ENCODE peak calls at places on chromosomes 7 and 10, in seven cellular contexts. One of them, this sample, is unnamed.

GRCh38 chr10:32981760-32982159 is 23.7 kb upstream of the ITGB1 start:
- DNase-seq in kidney epithelial cell: no peak
- DNase-seq in stomach: peak; percentile 50
- DNase-seq in NCI-H345: no peak
- DNase-seq in HTR-8/SVneo: no peak
- DNase-seq in M059J: peak; percentile 64
- DNase-seq in NCI-H460: no peak
- DNase-seq in this sample: no peak

GRCh38 chr10:132813001-132813401 is 27.1 kb upstream of the NKX6-2 start:
- DNase-seq in kidney epithelial cell: no peak
- DNase-seq in stomach: no peak
- DNase-seq in NCI-H345: no peak
- DNase-seq in HTR-8/SVneo: no peak
- DNase-seq in M059J: no peak
- DNase-seq in NCI-H460: no peak
- DNase-seq in this sample: no peak

GRCh38 chr7:91880016-91880412 is 488 bp downstream of the MTERF1 start:
- DNase-seq in kidney epithelial cell: no peak
- DNase-seq in stomach: no peak
- DNase-seq in NCI-H345: no peak
- DNase-seq in HTR-8/SVneo: no peak
- DNase-seq in M059J: peak; percentile 12
- DNase-seq in NCI-H460: no peak
- DNase-seq in this sample: no peak

GRCh38 chr10:33055636-33056035 is 97.6 kb upstream of the ITGB1 start:
- DNase-seq in kidney epithelial cell: no peak
- DNase-seq in stomach: no peak
- DNase-seq in NCI-H345: no peak
- DNase-seq in HTR-8/SVneo: no peak
- DNase-seq in M059J: peak; percentile 29
- DNase-seq in NCI-H460: no peak
- DNase-seq in this sample: no peak

GRCh38 chr7:67937717-67938191 is 941.1 kb downstream of the TYW1 start:
- DNase-seq in kidney epithelial cell: peak; percentile 72
- DNase-seq in stomach: no peak
- DNase-seq in NCI-H345: no peak
- DNase-seq in HTR-8/SVneo: peak; percentile 32
- DNase-seq in M059J: peak; percentile 94
- DNase-seq in NCI-H460: peak; percentile 91
- DNase-seq in this sample: no peak

GRCh38 chr10:69861251-69862240 is 59.8 kb downstream of the COL13A1 start:
- DNase-seq in kidney epithelial cell: peak; percentile 63
- DNase-seq in stomach: no peak
- DNase-seq in NCI-H345: no peak
- DNase-seq in HTR-8/SVneo: peak; percentile 73
- DNase-seq in M059J: peak; percentile 92
- DNase-seq in NCI-H460: peak; percentile 26
- DNase-seq in this sample: no peak

GRCh38 chr7:6700793-6701192 is 6.0 kb downstream of the ZNF12 start:
- DNase-seq in kidney epithelial cell: no peak
- DNase-seq in stomach: no peak
- DNase-seq in NCI-H345: no peak
- DNase-seq in HTR-8/SVneo: no peak
- DNase-seq in M059J: no peak
- DNase-seq in NCI-H460: no peak
- DNase-seq in this sample: no peak

GRCh38 chr10:5818048-5818331 is 4.8 kb upstream of the GDI2 start:
- DNase-seq in kidney epithelial cell: no peak
- DNase-seq in stomach: no peak
- DNase-seq in NCI-H345: no peak
- DNase-seq in HTR-8/SVneo: no peak
- DNase-seq in M059J: no peak
- DNase-seq in NCI-H460: no peak
- DNase-seq in this sample: no peak

GRCh38 chr10:35635576-35635975 is 6.5 kb downstream of the FZD8 start:
- DNase-seq in kidney epithelial cell: no peak
- DNase-seq in stomach: no peak
- DNase-seq in NCI-H345: peak; percentile 59
- DNase-seq in HTR-8/SVneo: peak; percentile 70
- DNase-seq in M059J: peak; percentile 61
- DNase-seq in NCI-H460: peak; percentile 71
- DNase-seq in this sample: peak; percentile 25

GRCh38 chr7:144835166-144835611 is 664 bp downstream of the TPK1 start:
- DNase-seq in kidney epithelial cell: no peak
- DNase-seq in stomach: peak; percentile 35
- DNase-seq in NCI-H345: peak; percentile 58
- DNase-seq in HTR-8/SVneo: no peak
- DNase-seq in M059J: peak; percentile 34
- DNase-seq in NCI-H460: peak; percentile 53
- DNase-seq in this sample: no peak

GRCh38 chr7:13028731-13029099 is 341.3 kb downstream of the ARL4A start:
- DNase-seq in kidney epithelial cell: no peak
- DNase-seq in stomach: no peak
- DNase-seq in NCI-H345: no peak
- DNase-seq in HTR-8/SVneo: no peak
- DNase-seq in M059J: no peak
- DNase-seq in NCI-H460: no peak
- DNase-seq in this sample: no peak

GRCh38 chr7:17492437-17492836 is 194.0 kb downstream of the AHR start:
- DNase-seq in kidney epithelial cell: no peak
- DNase-seq in stomach: no peak
- DNase-seq in NCI-H345: no peak
- DNase-seq in HTR-8/SVneo: no peak
- DNase-seq in M059J: no peak
- DNase-seq in NCI-H460: no peak
- DNase-seq in this sample: no peak

GRCh38 chr7:151017953-151018420 is 6.3 kb downstream of the ATG9B start:
- DNase-seq in kidney epithelial cell: no peak
- DNase-seq in stomach: peak; percentile 70
- DNase-seq in NCI-H345: peak; percentile 49
- DNase-seq in HTR-8/SVneo: peak; percentile 63
- DNase-seq in M059J: no peak
- DNase-seq in NCI-H460: peak; percentile 31
- DNase-seq in this sample: no peak

GRCh38 chr10:81696609-81697388 is 178.2 kb upstream of the NRG3 start:
- DNase-seq in kidney epithelial cell: no peak
- DNase-seq in stomach: no peak
- DNase-seq in NCI-H345: no peak
- DNase-seq in HTR-8/SVneo: no peak
- DNase-seq in M059J: no peak
- DNase-seq in NCI-H460: no peak
- DNase-seq in this sample: no peak

GRCh38 chr10:89555688-89556445 is 20.5 kb upstream of the SLC16A12 start:
- DNase-seq in kidney epithelial cell: no peak
- DNase-seq in stomach: no peak
- DNase-seq in NCI-H345: no peak
- DNase-seq in HTR-8/SVneo: no peak
- DNase-seq in M059J: peak; percentile 57
- DNase-seq in NCI-H460: no peak
- DNase-seq in this sample: no peak

GRCh38 chr7:27239780-27240731 is 2.5 kb upstream of the EVX1 start:
- DNase-seq in kidney epithelial cell: no peak
- DNase-seq in stomach: no peak
- DNase-seq in NCI-H345: no peak
- DNase-seq in HTR-8/SVneo: no peak
- DNase-seq in M059J: no peak
- DNase-seq in NCI-H460: no peak
- DNase-seq in this sample: no peak

GRCh38 chr10:79260803-79261740 is 86.2 kb upstream of the PPIF start:
- DNase-seq in kidney epithelial cell: no peak
- DNase-seq in stomach: peak; percentile 43
- DNase-seq in NCI-H345: peak; percentile 61
- DNase-seq in HTR-8/SVneo: no peak
- DNase-seq in M059J: no peak
- DNase-seq in NCI-H460: no peak
- DNase-seq in this sample: no peak

GRCh38 chr10:61733358-61733940 is 70.7 kb downstream of the CABCOCO1 start:
- DNase-seq in kidney epithelial cell: no peak
- DNase-seq in stomach: no peak
- DNase-seq in NCI-H345: peak; percentile 35
- DNase-seq in HTR-8/SVneo: peak; percentile 31
- DNase-seq in M059J: peak; percentile 65
- DNase-seq in NCI-H460: peak; percentile 54
- DNase-seq in this sample: no peak

GRCh38 chr7:75649462-75649861 is 89.3 kb downstream of the HIP1 start:
- DNase-seq in kidney epithelial cell: peak; percentile 44
- DNase-seq in stomach: no peak
- DNase-seq in NCI-H345: no peak
- DNase-seq in HTR-8/SVneo: no peak
- DNase-seq in M059J: peak; percentile 40
- DNase-seq in NCI-H460: no peak
- DNase-seq in this sample: no peak

GRCh38 chr7:23971031-23971430 is 261.0 kb downstream of the STK31 start:
- DNase-seq in kidney epithelial cell: no peak
- DNase-seq in stomach: no peak
- DNase-seq in NCI-H345: no peak
- DNase-seq in HTR-8/SVneo: no peak
- DNase-seq in M059J: peak; percentile 91
- DNase-seq in NCI-H460: no peak
- DNase-seq in this sample: no peak

GRCh38 chr10:124654686-124655085 is 89.5 kb downstream of the FAM53B start:
- DNase-seq in kidney epithelial cell: no peak
- DNase-seq in stomach: no peak
- DNase-seq in NCI-H345: no peak
- DNase-seq in HTR-8/SVneo: no peak
- DNase-seq in M059J: no peak
- DNase-seq in NCI-H460: no peak
- DNase-seq in this sample: no peak

GRCh38 chr10:112815238-112816032 is 134.6 kb upstream of the TCF7L2 start:
- DNase-seq in kidney epithelial cell: peak; percentile 58
- DNase-seq in stomach: no peak
- DNase-seq in NCI-H345: no peak
- DNase-seq in HTR-8/SVneo: peak; percentile 48
- DNase-seq in M059J: peak; percentile 83
- DNase-seq in NCI-H460: no peak
- DNase-seq in this sample: no peak

GRCh38 chr7:155226261-155227003 is 71.2 kb upstream of the INSIG1 start:
- DNase-seq in kidney epithelial cell: no peak
- DNase-seq in stomach: no peak
- DNase-seq in NCI-H345: no peak
- DNase-seq in HTR-8/SVneo: no peak
- DNase-seq in M059J: no peak
- DNase-seq in NCI-H460: no peak
- DNase-seq in this sample: no peak

GRCh38 chr7:44639701-44640321 is 33.4 kb downstream of the OGDH start:
- DNase-seq in kidney epithelial cell: peak; percentile 84
- DNase-seq in stomach: no peak
- DNase-seq in NCI-H345: no peak
- DNase-seq in HTR-8/SVneo: peak; percentile 72
- DNase-seq in M059J: peak; percentile 86
- DNase-seq in NCI-H460: no peak
- DNase-seq in this sample: no peak

GRCh38 chr10:112634096-112634830 is 187.2 kb downstream of the VTI1A start:
- DNase-seq in kidney epithelial cell: no peak
- DNase-seq in stomach: no peak
- DNase-seq in NCI-H345: no peak
- DNase-seq in HTR-8/SVneo: no peak
- DNase-seq in M059J: peak; percentile 64
- DNase-seq in NCI-H460: no peak
- DNase-seq in this sample: no peak

GRCh38 chr10:6207658-6208057 is 4.9 kb downstream of the PFKFB3 start:
- DNase-seq in kidney epithelial cell: no peak
- DNase-seq in stomach: no peak
- DNase-seq in NCI-H345: no peak
- DNase-seq in HTR-8/SVneo: no peak
- DNase-seq in M059J: no peak
- DNase-seq in NCI-H460: no peak
- DNase-seq in this sample: no peak